ENCODE peak calls at places on chromosomes 16 and 17, in five cellular contexts. U is neural progenitor cell, X is gastrocnemius medialis, Q is uterus, T is aorta. N is an unnamed sample.

GRCh38 chr17:54900457-54901229 is at the start of gene TOM1L1:
- DNase-seq in T (peak), X (peak), U (peak), Q (peak), N (peak)

GRCh38 chr16:3135120-3135715 is 389 bp downstream of the ZNF213 start:
- DNase-seq in U (no peak), X (no peak), T (no peak), Q (no peak), N (peak)

GRCh38 chr17:17841620-17842025 is 4.8 kb upstream of the SREBF1 start:
- DNase-seq in U (no peak), X (peak), T (peak), Q (no peak), N (no peak)

GRCh38 chr16:70611224-70611598 is 35.1 kb upstream of the IL34 start:
- DNase-seq in Q (no peak), X (no peak), T (no peak), U (no peak), N (no peak)

GRCh38 chr17:81849457-81849856 is 10.9 kb downstream of the P4HB start:
- DNase-seq in X (no peak), U (no peak), Q (no peak), T (no peak), N (no peak)

GRCh38 chr17:16419929-16420271 is 4.5 kb downstream of the TRPV2 start:
- DNase-seq in X (no peak), Q (no peak), T (no peak), U (no peak), N (peak)

GRCh38 chr16:27785307-27785678 is 235.3 kb downstream of the KATNIP start:
- DNase-seq in U (no peak), T (no peak), Q (no peak), X (no peak), N (no peak)

GRCh38 chr17:78995022-78995760 is 14.4 kb downstream of the CANT1 start:
- DNase-seq in U (no peak), X (peak), Q (peak), T (peak), N (no peak)

GRCh38 chr16:1929105-1929504 is 10.9 kb upstream of the HS3ST6 start:
- DNase-seq in X (no peak), T (no peak), U (no peak), Q (no peak), N (peak)

GRCh38 chr16:80041399-80041798 is 440.9 kb upstream of the MAF start:
- DNase-seq in Q (no peak), X (no peak), T (no peak), U (no peak), N (no peak)

GRCh38 chr16:80046848-80047247 is 446.3 kb upstream of the MAF start:
- DNase-seq in X (no peak), U (no peak), Q (no peak), T (no peak), N (no peak)

GRCh38 chr16:80051040-80051439 is 450.5 kb upstream of the MAF start:
- DNase-seq in X (no peak), T (no peak), Q (no peak), U (no peak), N (no peak)

GRCh38 chr16:80047796-80048649 is 447.5 kb upstream of the MAF start:
- DNase-seq in X (no peak), U (no peak), T (no peak), Q (no peak), N (no peak)

GRCh38 chr16:80045944-80046660 is 445.6 kb upstream of the MAF start:
- DNase-seq in X (no peak), Q (no peak), T (no peak), U (peak), N (no peak)
- H3K27ac ChIP-seq in X (no peak), Q (peak), T (no peak), U (peak), N (no peak)

GRCh38 chr17:49557204-49558024 is 18.3 kb upstream of the NXPH3 start:
- DNase-seq in X (no peak), U (peak), T (peak), Q (no peak), N (no peak)

GRCh38 chr17:49554694-49555494 is 20.8 kb upstream of the NXPH3 start:
- DNase-seq in U (peak), T (peak), X (no peak), Q (no peak), N (no peak)

GRCh38 chr17:49556183-49556943 is 19.3 kb upstream of the NXPH3 start:
- DNase-seq in U (peak), Q (peak), T (peak), X (peak), N (peak)

GRCh38 chr17:49553676-49554335 is 21.9 kb upstream of the NXPH3 start:
- DNase-seq in X (no peak), T (no peak), U (peak), Q (no peak), N (no peak)

GRCh38 chr17:49555495-49556018 is 20.1 kb upstream of the NXPH3 start:
- DNase-seq in X (no peak), T (peak), Q (no peak), U (peak), N (peak)
- H3K27ac ChIP-seq in X (no peak), T (no peak), Q (no peak), U (no peak), N (no peak)

GRCh38 chr17:62781356-62781755 is 26.8 kb downstream of the MARCHF10 start:
- DNase-seq in Q (no peak), T (no peak), U (no peak), X (no peak), N (peak)
- H3K27ac ChIP-seq in Q (peak), T (peak), U (no peak), X (no peak), N (no peak)

GRCh38 chr16:46650224-46650623 is 29.0 kb upstream of the SHCBP1 start:
- DNase-seq in X (peak), Q (peak), T (no peak), U (no peak), N (no peak)
- H3K27ac ChIP-seq in X (peak), Q (peak), T (no peak), U (no peak), N (no peak)